ENCODE peak calls at places on chromosomes 16 and 17, in eight cellular contexts. R, G, O, Y, N, E, M and P are unnamed samples.

GRCh38 chr17:30378191-30378796 is 433 bp upstream of the CPD start:
- DNase-seq in O (no peak), M (peak), E (peak), R (peak), G (peak), Y (no peak), N (no peak), P (no peak)

GRCh38 chr17:80292557-80292956 is 31.9 kb downstream of the RNF213 start:
- DNase-seq in O (no peak), Y (no peak), R (no peak), E (peak), N (no peak), G (no peak), M (no peak), P (no peak)

GRCh38 chr16:1613728-1614225 is 1.6 kb downstream of the CRAMP1 start:
- DNase-seq in E (no peak), R (peak), O (no peak), M (peak), Y (peak), G (peak), N (peak), P (peak)

GRCh38 chr17:47315451-47316266 is 8.1 kb upstream of the EFCAB13 start:
- DNase-seq in O (no peak), R (no peak), G (peak), M (peak), Y (peak), E (no peak), N (peak), P (peak)

GRCh38 chr16:75402821-75403475 is 30.4 kb downstream of the CFDP1 start:
- DNase-seq in G (peak), N (no peak), Y (no peak), R (no peak), M (peak), E (no peak), O (no peak), P (no peak)

GRCh38 chr16:73846292-73846849 is 450.2 kb upstream of the PSMD7 start:
- DNase-seq in R (no peak), E (no peak), Y (no peak), M (peak), G (peak), N (no peak), O (no peak), P (no peak)

GRCh38 chr17:77862890-77863813 is 95.4 kb upstream of the TNRC6C start:
- DNase-seq in E (no peak), M (no peak), R (no peak), Y (no peak), G (no peak), N (no peak), O (peak), P (no peak)

GRCh38 chr17:8832711-8833352 is 33.7 kb upstream of the MFSD6L start:
- DNase-seq in N (no peak), O (no peak), R (no peak), G (peak), Y (peak), M (peak), E (no peak), P (no peak)

GRCh38 chr17:83173997-83174858 is 94.8 kb downstream of the METRNL start:
- DNase-seq in R (peak), N (no peak), O (no peak), G (peak), M (no peak), E (peak), Y (no peak), P (peak)

GRCh38 chr17:83186226-83186625 is 106.8 kb downstream of the METRNL start:
- DNase-seq in E (peak), R (no peak), O (peak), G (no peak), Y (no peak), N (no peak), M (peak), P (no peak)

GRCh38 chr16:73053379-73054130 is 5.6 kb upstream of the ZFHX3 start:
- DNase-seq in E (peak), O (peak), N (peak), G (no peak), R (no peak), Y (no peak), M (peak), P (no peak)

GRCh38 chr17:31565652-31566051 is 174.2 kb downstream of the RAB11FIP4 start:
- DNase-seq in E (no peak), R (no peak), G (no peak), M (no peak), O (no peak), N (no peak), Y (no peak), P (no peak)

GRCh38 chr17:31570231-31570630 is 178.8 kb downstream of the RAB11FIP4 start:
- DNase-seq in R (no peak), N (no peak), G (no peak), O (no peak), M (no peak), Y (no peak), E (no peak), P (no peak)

GRCh38 chr17:31566247-31566991 is 174.9 kb downstream of the RAB11FIP4 start:
- DNase-seq in E (no peak), Y (no peak), O (no peak), G (no peak), N (no peak), M (no peak), R (no peak), P (peak)

GRCh38 chr17:31566992-31567373 is 175.5 kb downstream of the RAB11FIP4 start:
- DNase-seq in N (no peak), R (no peak), E (no peak), G (no peak), O (no peak), M (no peak), Y (no peak), P (no peak)

DNA sequence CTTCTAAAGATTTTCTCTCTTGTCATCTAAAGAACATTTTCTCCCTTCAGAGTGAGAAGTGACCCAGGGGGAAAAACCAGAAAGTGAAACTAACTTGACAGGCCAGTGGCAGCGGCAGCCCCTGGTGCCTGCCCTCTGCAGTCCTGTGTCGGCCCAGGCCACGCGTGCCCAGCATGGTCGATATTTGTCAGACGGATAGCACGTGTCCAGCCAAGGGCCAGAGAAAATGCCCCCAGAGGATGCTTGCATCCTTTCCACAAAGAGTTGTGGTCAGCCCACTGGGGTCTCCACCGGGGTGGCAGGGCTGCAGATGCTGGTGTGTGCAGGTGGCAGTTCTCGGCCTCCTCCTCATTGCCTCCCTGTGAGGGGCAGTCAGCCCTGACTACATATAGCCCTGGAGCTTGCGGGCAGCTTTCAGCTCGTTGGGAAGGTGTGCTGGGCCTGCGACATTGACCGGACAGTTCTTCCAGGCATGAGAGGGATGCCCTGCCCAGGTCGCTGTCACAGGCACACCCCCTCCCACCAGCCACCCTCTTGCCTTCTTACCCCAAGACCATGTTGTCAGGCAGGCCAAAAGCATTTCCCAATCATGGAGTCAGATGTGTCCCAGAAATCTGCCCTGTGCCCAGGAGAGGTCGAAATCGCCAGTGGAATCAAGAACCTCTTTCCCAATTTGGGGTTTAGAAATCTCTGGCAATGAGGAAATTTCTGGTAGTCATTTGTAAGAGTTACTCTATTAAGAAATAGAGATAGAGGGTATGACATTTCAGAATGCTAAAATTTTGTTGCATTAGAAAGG is 176.9 kb downstream of the RAB11FIP4 start:
- DNase-seq in E (peak), R (peak), N (no peak), G (no peak), Y (no peak), M (no peak), O (peak), P (no peak)
- H3K27ac ChIP-seq in E (no peak), R (peak), N (no peak), G (no peak), Y (no peak), M (no peak), O (peak), P (no peak)

DNA sequence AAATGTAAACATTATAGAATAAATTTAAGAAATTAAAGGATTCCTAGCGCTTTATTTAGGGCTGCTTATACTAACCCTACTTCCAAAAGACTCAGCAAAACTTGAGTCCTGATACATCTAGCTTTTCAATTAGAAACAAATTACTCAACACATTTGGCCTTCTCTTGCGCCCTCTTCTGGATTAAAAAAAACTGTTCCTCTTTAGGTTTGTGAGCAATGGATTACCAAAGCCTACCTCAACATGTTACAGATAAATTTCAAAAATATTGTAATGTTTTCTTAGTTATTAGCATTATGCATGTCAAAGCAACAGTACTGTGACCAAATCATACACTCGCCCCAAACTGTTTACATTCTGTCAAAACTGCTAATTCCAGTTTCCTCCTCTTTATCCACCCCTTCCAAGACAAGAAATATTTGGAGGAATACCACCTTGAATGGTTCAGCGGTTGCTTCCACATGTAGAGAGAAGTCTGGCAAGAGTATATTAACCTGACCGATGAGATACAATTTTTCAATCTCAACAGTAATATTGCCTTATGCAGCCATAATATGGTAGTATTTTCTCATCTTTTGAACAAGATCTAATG is 2.7 kb downstream of the NUFIP2 start:
- DNase-seq in N (peak), Y (peak), G (peak), R (no peak), M (peak), O (no peak), E (no peak), P (peak)
- H3K27ac ChIP-seq in N (peak), Y (no peak), G (peak), R (peak), M (no peak), O (peak), E (peak), P (peak)

GRCh38 chr17:45288825-45289224 is 26.9 kb upstream of the SPATA32 start:
- DNase-seq in G (peak), E (peak), O (no peak), R (peak), M (no peak), N (no peak), Y (no peak), P (peak)

GRCh38 chr17:45286286-45286685 is 24.4 kb upstream of the SPATA32 start:
- DNase-seq in Y (no peak), G (no peak), M (no peak), R (no peak), O (no peak), E (peak), N (no peak), P (no peak)

GRCh38 chr17:45289316-45290268 is 27.2 kb downstream of the MAP3K14 start:
- DNase-seq in R (no peak), E (peak), G (peak), Y (no peak), M (no peak), O (no peak), N (no peak), P (no peak)

GRCh38 chr17:45290269-45290765 is 26.5 kb downstream of the MAP3K14 start:
- DNase-seq in N (no peak), R (no peak), Y (no peak), E (peak), G (no peak), M (no peak), O (no peak), P (no peak)

GRCh38 chr17:45287526-45288264 is 25.8 kb upstream of the SPATA32 start:
- DNase-seq in E (peak), O (no peak), M (no peak), Y (no peak), R (no peak), G (no peak), N (no peak), P (no peak)
- H3K27ac ChIP-seq in E (peak), O (no peak), M (no peak), Y (no peak), R (peak), G (no peak), N (no peak), P (peak)

DNA sequence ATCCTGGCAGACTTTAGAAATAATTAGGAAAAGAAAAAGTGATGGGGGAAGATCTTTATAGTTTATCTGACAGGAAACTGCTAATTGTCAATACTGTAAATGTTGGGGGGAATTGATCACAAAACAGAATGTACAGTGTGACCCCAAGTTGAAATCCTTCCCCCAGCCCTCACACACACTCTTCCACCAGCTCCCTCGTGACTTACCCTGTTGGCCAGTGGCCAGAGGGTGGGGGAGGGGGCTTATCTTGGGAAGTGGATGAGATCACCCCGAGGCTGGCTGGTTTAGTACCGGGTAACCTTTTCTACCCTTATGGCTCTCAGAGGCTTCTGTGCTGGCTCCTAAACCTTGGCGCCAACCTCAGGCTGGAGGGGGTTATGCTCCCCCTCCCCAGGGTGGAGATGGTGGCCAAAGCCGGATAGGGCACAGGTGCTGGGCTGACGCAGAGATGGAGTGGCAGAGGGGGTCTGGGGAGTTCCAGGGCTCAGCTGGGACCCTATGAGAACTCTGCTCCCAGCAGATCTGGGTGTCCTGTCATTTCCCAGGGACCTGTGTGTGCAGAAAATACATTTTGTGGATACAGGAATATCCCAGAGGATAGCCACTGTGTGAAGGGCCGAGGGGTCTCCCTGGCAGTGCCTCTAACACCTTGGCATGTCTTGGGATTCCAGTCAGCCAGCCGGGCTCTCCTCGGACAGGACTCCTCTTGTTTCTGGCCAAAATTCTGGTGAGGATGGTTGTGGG is 18.6 kb downstream of the CDH16 start:
- DNase-seq in N (peak), M (peak), R (peak), O (peak), Y (no peak), E (peak), G (peak), P (no peak)
- H3K27ac ChIP-seq in N (no peak), M (no peak), R (peak), O (peak), Y (no peak), E (peak), G (peak), P (peak)

GRCh38 chr17:46031440-46031839 is 32.4 kb downstream of the STH start:
- DNase-seq in Y (no peak), M (no peak), O (no peak), G (no peak), N (no peak), R (no peak), E (no peak), P (no peak)
- H3K27ac ChIP-seq in Y (no peak), M (no peak), O (no peak), G (peak), N (no peak), R (no peak), E (no peak), P (no peak)

GRCh38 chr16:10578474-10579316 is 1.7 kb downstream of the EMP2 start:
- DNase-seq in M (no peak), E (peak), N (peak), O (no peak), Y (no peak), R (no peak), G (peak), P (peak)
- H3K27ac ChIP-seq in M (no peak), E (peak), N (no peak), O (peak), Y (no peak), R (peak), G (peak), P (peak)

DNA sequence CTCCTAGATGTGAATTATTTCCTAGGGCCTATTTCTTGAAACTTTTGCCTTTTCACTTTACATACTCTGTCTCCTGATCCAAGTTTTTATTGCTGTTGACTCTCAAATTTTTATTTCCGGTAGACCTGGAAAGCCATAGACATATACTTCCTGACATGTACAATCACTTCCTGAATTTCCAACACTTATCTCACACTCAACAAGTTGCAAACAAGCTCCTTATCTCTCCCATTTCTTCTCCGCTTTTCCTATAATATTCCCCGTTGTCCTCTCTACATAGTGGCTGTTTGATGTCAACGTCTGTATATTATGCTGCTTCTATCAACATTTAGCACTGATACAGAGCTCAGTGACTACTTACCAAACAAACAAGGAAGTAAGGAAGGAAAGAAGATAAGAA is 59.3 kb downstream of the IKZF3 start:
- DNase-seq in N (no peak), G (no peak), R (no peak), Y (no peak), M (no peak), O (no peak), E (no peak), P (no peak)
- H3K27ac ChIP-seq in N (no peak), G (no peak), R (no peak), Y (no peak), M (no peak), O (no peak), E (no peak), P (no peak)

GRCh38 chr17:48642843-48643696 is 16.9 kb upstream of the HOXB9 start:
- DNase-seq in M (no peak), N (no peak), O (no peak), E (no peak), R (no peak), G (no peak), Y (no peak), P (no peak)
- H3K27ac ChIP-seq in M (no peak), N (no peak), O (no peak), E (no peak), R (no peak), G (no peak), Y (no peak), P (no peak)